ENCODE peak calls at places on chromosomes 11 and 22, in nine cellular contexts. J is body of pancreas; I is tibial artery; Y is upper lobe of right lung; U is psoas muscle; Z is CD4-positive, alpha-beta T cell; T is colonic mucosa; S is HCT116; B is lung. A is an unnamed sample. For H3K9me3, the result is how much of the 10 kb centered on the place peaks cover.

GRCh38 chr11:86192858-86193257 is 51.7 kb upstream of the EED start:
- DNase-seq in J (no peak), I (no peak), Y (no peak), U (no peak), Z (no peak), T (no peak), S (no peak), B (no peak), A (no peak)

GRCh38 chr22:23183107-23183698 is 2.9 kb downstream of the BCR start:
- DNase-seq in J (peak), I (peak), Y (peak), U (no peak), Z (no peak), T (peak), S (no peak), B (peak), A (no peak)

GRCh38 chr11:8033312-8033715 is 46.2 kb downstream of the EIF3F start:
- DNase-seq in J (peak), I (peak), Y (peak), U (peak), Z (peak), T (peak), S (peak), B (peak), A (peak)

GRCh38 chr11:124068711-124069110 is 27.6 kb upstream of the OR10G7 start:
- DNase-seq in J (no peak), I (no peak), Y (no peak), U (no peak), Z (no peak), T (no peak), S (no peak), B (no peak), A (no peak)

GRCh38 chr11:5178046-5178837 is 22.2 kb downstream of the OR51V1 start:
- DNase-seq in J (no peak), I (no peak), Y (no peak), U (no peak), Z (no peak), T (no peak), S (no peak), B (no peak), A (no peak)

GRCh38 chr11:12114487-12115033 is 4.2 kb downstream of the MICAL2 start:
- DNase-seq in J (no peak), I (peak), Y (no peak), U (no peak), Z (no peak), T (no peak), S (no peak), B (no peak), A (no peak)

GRCh38 chr11:48002565-48002964 is 22.2 kb downstream of the PTPRJ start:
- DNase-seq in J (no peak), I (no peak), Y (no peak), U (no peak), Z (no peak), T (no peak), S (no peak), B (no peak), A (no peak)

GRCh38 chr11:62241095-62241494 is 944 bp upstream of the SCGB1D2 start:
- DNase-seq in J (no peak), I (no peak), Y (no peak), U (no peak), Z (no peak), T (no peak), S (no peak), B (no peak), A (no peak)

GRCh38 chr11:35245786-35246185 is 106.8 kb downstream of the CD44 start:
- DNase-seq in J (no peak), I (no peak), Y (no peak), U (no peak), Z (no peak), T (no peak), S (no peak), B (no peak), A (no peak)

GRCh38 chr11:73288873-73289707 is 17.0 kb downstream of the P2RY6 start:
- DNase-seq in J (peak), I (peak), Y (peak), U (peak), Z (peak), T (peak), S (peak), B (peak), A (peak)

GRCh38 chr22:22316589-22316988 is 72.0 kb downstream of the VPREB1 start:
- DNase-seq in J (no peak), I (no peak), Y (no peak), U (no peak), Z (no peak), T (no peak), S (no peak), B (no peak), A (no peak)

GRCh38 chr22:28962042-28962554 is 78.7 kb downstream of the ZNRF3 start:
- DNase-seq in J (no peak), I (no peak), Y (no peak), U (no peak), Z (no peak), T (no peak), S (no peak), B (no peak), A (no peak)

GRCh38 chr22:28969401-28970168 is 86.2 kb downstream of the ZNRF3 start:
- DNase-seq in J (no peak), I (no peak), Y (no peak), U (no peak), Z (no peak), T (no peak), S (no peak), B (no peak), A (no peak)

GRCh38 chr22:28963362-28963761 is 80.0 kb downstream of the ZNRF3 start:
- DNase-seq in J (no peak), I (no peak), Y (no peak), U (no peak), Z (no peak), T (no peak), S (no peak), B (no peak), A (no peak)

GRCh38 chr22:28967969-28968368 is 84.6 kb downstream of the ZNRF3 start:
- DNase-seq in J (no peak), I (no peak), Y (no peak), U (no peak), Z (no peak), T (no peak), S (no peak), B (no peak), A (no peak)

GRCh38 chr22:28967163-28967562 is 83.8 kb downstream of the ZNRF3 start:
- DNase-seq in J (no peak), I (no peak), Y (no peak), U (no peak), Z (no peak), T (no peak), S (no peak), B (no peak), A (no peak)
- H3K9me3 ChIP-seq in J (under half), I (under half), Y (under half), U (under half), Z (under half), T (under half), S (under half), B (under half), A (under half)

DNA sequence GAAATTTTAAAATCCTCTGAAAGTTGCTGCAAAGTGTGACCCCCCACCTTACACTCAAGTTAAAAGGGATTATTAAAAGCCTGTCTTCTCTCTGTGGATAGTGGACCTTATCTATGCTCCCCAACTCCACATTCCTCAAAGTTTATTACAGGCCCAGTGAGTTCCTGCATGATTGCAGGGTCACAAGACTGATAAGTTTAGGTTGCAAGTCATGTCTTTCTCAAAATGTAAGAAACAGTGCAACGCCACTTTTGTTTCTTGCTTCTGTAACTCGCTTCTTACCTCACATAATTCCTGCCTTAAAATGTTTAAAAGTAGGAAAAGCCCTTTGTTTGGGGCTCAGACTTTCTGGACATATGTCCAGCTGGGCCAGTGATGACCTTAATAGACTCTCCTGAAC is 38.4 kb upstream of the GLYAT start:
- DNase-seq in J (no peak), I (no peak), Y (no peak), U (no peak), Z (no peak), T (no peak), S (no peak), B (no peak), A (no peak)
- H3K9me3 ChIP-seq in J (under half), I (under half), Y (under half), U (under half), Z (under half), T (under half), S (under half), B (under half), A (under half)

GRCh38 chr22:48439560-48440135 is 1388.0 kb downstream of the BRD1 start:
- DNase-seq in J (no peak), I (no peak), Y (no peak), U (peak), Z (no peak), T (no peak), S (no peak), B (no peak), A (no peak)

GRCh38 chr22:48442663-48443062 is 1385.0 kb downstream of the BRD1 start:
- DNase-seq in J (no peak), I (no peak), Y (no peak), U (no peak), Z (no peak), T (no peak), S (no peak), B (no peak), A (no peak)

GRCh38 chr22:48440673-48441552 is 1386.8 kb downstream of the BRD1 start:
- DNase-seq in J (no peak), I (no peak), Y (no peak), U (peak), Z (no peak), T (no peak), S (no peak), B (no peak), A (no peak)

GRCh38 chr22:48440176-48440575 is 1387.5 kb downstream of the BRD1 start:
- DNase-seq in J (no peak), I (no peak), Y (no peak), U (peak), Z (no peak), T (no peak), S (no peak), B (no peak), A (no peak)

GRCh38 chr22:48441553-48441850 is 1386.2 kb downstream of the BRD1 start:
- DNase-seq in J (no peak), I (no peak), Y (no peak), U (peak), Z (no peak), T (no peak), S (no peak), B (no peak), A (no peak)
- H3K9me3 ChIP-seq in J (under half), I (under half), Y (under half), U (under half), Z (under half), T (under half), S (under half), B (under half), A (under half)

GRCh38 chr11:105443623-105444022 is 166.2 kb upstream of the GRIA4 start:
- DNase-seq in J (no peak), I (no peak), Y (no peak), U (no peak), Z (no peak), T (no peak), S (no peak), B (no peak), A (no peak)

GRCh38 chr11:105449100-105449734 is 160.7 kb upstream of the GRIA4 start:
- DNase-seq in J (no peak), I (no peak), Y (no peak), U (no peak), Z (no peak), T (no peak), S (no peak), B (no peak), A (no peak)

GRCh38 chr11:105447936-105448702 is 161.8 kb upstream of the GRIA4 start:
- DNase-seq in J (no peak), I (no peak), Y (no peak), U (no peak), Z (no peak), T (no peak), S (no peak), B (no peak), A (no peak)

DNA sequence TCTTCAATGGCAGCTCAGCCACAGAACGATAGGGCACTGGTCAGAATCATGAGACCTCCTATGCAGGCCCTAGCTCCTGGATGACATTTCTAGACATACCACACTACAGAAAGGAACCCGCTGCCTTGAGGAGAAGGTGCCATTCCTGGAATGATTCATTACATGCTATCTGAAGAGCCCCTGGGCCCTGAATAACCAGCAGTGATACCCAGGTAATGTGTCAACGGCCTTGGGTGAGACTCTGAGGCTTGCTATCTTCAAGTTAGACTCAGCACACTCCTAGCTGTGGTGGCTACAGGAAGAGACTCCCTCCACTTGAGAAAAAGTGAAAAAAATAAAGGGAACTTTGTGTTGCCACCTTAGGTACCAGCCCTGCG is 161.2 kb upstream of the GRIA4 start:
- DNase-seq in J (no peak), I (no peak), Y (no peak), U (no peak), Z (no peak), T (no peak), S (no peak), B (no peak), A (no peak)
- H3K9me3 ChIP-seq in J (under half), I (under half), Y (under half), U (under half), Z (under half), T (under half), S (under half), B (under half), A (under half)

GRCh38 chr11:41781441-41781840 is 322.0 kb upstream of the LRRC4C start:
- DNase-seq in J (no peak), I (no peak), Y (no peak), U (no peak), Z (no peak), T (no peak), S (no peak), B (no peak), A (no peak)
- H3K9me3 ChIP-seq in J (under half), I (under half), Y (under half), U (under half), Z (under half), T (under half), S (under half), B (under half), A (under half)

DNA sequence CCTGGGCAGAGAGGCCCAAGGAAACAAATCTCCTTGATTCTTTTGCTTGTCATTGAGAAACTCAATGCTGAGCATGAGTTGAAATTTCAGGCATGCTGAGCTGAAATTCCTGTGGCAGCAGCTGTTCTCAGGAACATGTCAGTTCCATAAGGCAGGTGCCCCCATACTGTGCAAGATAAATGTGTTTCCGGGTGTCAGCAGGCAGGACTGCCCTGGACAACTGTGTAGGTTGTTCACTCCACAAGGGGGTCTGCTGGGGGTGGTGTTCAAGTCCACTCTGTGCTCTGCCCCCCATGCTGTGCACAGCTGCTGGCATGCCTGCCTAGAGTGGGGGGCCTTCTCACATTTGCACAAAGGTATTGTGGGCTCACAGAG is 133.7 kb downstream of the CTTN start:
- DNase-seq in J (no peak), I (no peak), Y (peak), U (peak), Z (no peak), T (no peak), S (no peak), B (no peak), A (no peak)
- H3K9me3 ChIP-seq in J (under half), I (under half), Y (under half), U (under half), Z (under half), T (under half), S (under half), B (under half), A (under half)